ENCODE peak calls at places on chromosomes 4 and X, in four cellular contexts. One of them, this sample, is unnamed.

GRCh38 chr4:19729873-19730735 is 521.6 kb upstream of the SLIT2 start:
- DNase-seq in adipocyte: no peak
- DNase-seq in activated naive CD8-positive, alpha-beta T cell treated with anti-CD3 and anti-CD28 coated beads, Interleukin-2, amount 50 U/mL, for 24 hours: no peak
- DNase-seq in body of pancreas: no peak
- DNase-seq in this sample: no peak

GRCh38 chr4:168410681-168411080 is 69.6 kb downstream of the DDX60L start:
- DNase-seq in adipocyte: no peak
- DNase-seq in activated naive CD8-positive, alpha-beta T cell treated with anti-CD3 and anti-CD28 coated beads, Interleukin-2, amount 50 U/mL, for 24 hours: no peak
- DNase-seq in body of pancreas: no peak
- DNase-seq in this sample: no peak

GRCh38 chrX:37349131-37350033 is at the start of gene PRRG1:
- DNase-seq in adipocyte: peak
- DNase-seq in activated naive CD8-positive, alpha-beta T cell treated with anti-CD3 and anti-CD28 coated beads, Interleukin-2, amount 50 U/mL, for 24 hours: peak
- DNase-seq in body of pancreas: peak
- DNase-seq in this sample: peak

GRCh38 chr4:124277691-124278090 is 434.8 kb downstream of the ANKRD50 start:
- DNase-seq in adipocyte: no peak
- DNase-seq in activated naive CD8-positive, alpha-beta T cell treated with anti-CD3 and anti-CD28 coated beads, Interleukin-2, amount 50 U/mL, for 24 hours: no peak
- DNase-seq in body of pancreas: no peak
- DNase-seq in this sample: no peak

GRCh38 chrX:130299279-130300009 is 30.7 kb upstream of the ZNF280C start:
- DNase-seq in adipocyte: no peak
- DNase-seq in activated naive CD8-positive, alpha-beta T cell treated with anti-CD3 and anti-CD28 coated beads, Interleukin-2, amount 50 U/mL, for 24 hours: no peak
- DNase-seq in body of pancreas: peak
- DNase-seq in this sample: peak

GRCh38 chr4:86916392-86916791 is 18.4 kb upstream of the AFF1 start:
- DNase-seq in adipocyte: no peak
- DNase-seq in activated naive CD8-positive, alpha-beta T cell treated with anti-CD3 and anti-CD28 coated beads, Interleukin-2, amount 50 U/mL, for 24 hours: no peak
- DNase-seq in body of pancreas: no peak
- DNase-seq in this sample: no peak

GRCh38 chrX:149002320-149002719 is 501.9 kb downstream of the AFF2 start:
- DNase-seq in adipocyte: no peak
- DNase-seq in activated naive CD8-positive, alpha-beta T cell treated with anti-CD3 and anti-CD28 coated beads, Interleukin-2, amount 50 U/mL, for 24 hours: no peak
- DNase-seq in body of pancreas: no peak
- DNase-seq in this sample: no peak

GRCh38 chr4:3422808-3423297 is 18.9 kb upstream of the HGFAC start:
- DNase-seq in adipocyte: no peak
- DNase-seq in activated naive CD8-positive, alpha-beta T cell treated with anti-CD3 and anti-CD28 coated beads, Interleukin-2, amount 50 U/mL, for 24 hours: no peak
- DNase-seq in body of pancreas: no peak
- DNase-seq in this sample: no peak

GRCh38 chrX:153763989-153764755 is at the start of gene PLXNB3:
- DNase-seq in adipocyte: peak
- DNase-seq in activated naive CD8-positive, alpha-beta T cell treated with anti-CD3 and anti-CD28 coated beads, Interleukin-2, amount 50 U/mL, for 24 hours: peak
- DNase-seq in body of pancreas: peak
- DNase-seq in this sample: peak

GRCh38 chr4:30860983-30861382 is 140.8 kb downstream of the PCDH7 start:
- DNase-seq in adipocyte: no peak
- DNase-seq in activated naive CD8-positive, alpha-beta T cell treated with anti-CD3 and anti-CD28 coated beads, Interleukin-2, amount 50 U/mL, for 24 hours: no peak
- DNase-seq in body of pancreas: no peak
- DNase-seq in this sample: no peak

GRCh38 chrX:9252182-9252581 is 212.7 kb upstream of the TBL1X start:
- DNase-seq in adipocyte: no peak
- DNase-seq in activated naive CD8-positive, alpha-beta T cell treated with anti-CD3 and anti-CD28 coated beads, Interleukin-2, amount 50 U/mL, for 24 hours: no peak
- DNase-seq in body of pancreas: no peak
- DNase-seq in this sample: no peak

GRCh38 chr4:11602606-11603355 is 174.1 kb upstream of the HS3ST1 start:
- DNase-seq in adipocyte: no peak
- DNase-seq in activated naive CD8-positive, alpha-beta T cell treated with anti-CD3 and anti-CD28 coated beads, Interleukin-2, amount 50 U/mL, for 24 hours: no peak
- DNase-seq in body of pancreas: no peak
- DNase-seq in this sample: no peak

GRCh38 chr4:3406431-3406830 is 35.3 kb upstream of the HGFAC start:
- DNase-seq in adipocyte: no peak
- DNase-seq in activated naive CD8-positive, alpha-beta T cell treated with anti-CD3 and anti-CD28 coated beads, Interleukin-2, amount 50 U/mL, for 24 hours: no peak
- DNase-seq in body of pancreas: no peak
- DNase-seq in this sample: no peak

GRCh38 chr4:16598241-16599224 is 299.9 kb downstream of the LDB2 start:
- DNase-seq in adipocyte: peak
- DNase-seq in activated naive CD8-positive, alpha-beta T cell treated with anti-CD3 and anti-CD28 coated beads, Interleukin-2, amount 50 U/mL, for 24 hours: no peak
- DNase-seq in body of pancreas: no peak
- DNase-seq in this sample: no peak

GRCh38 chr4:16969696-16970135 is 71.3 kb upstream of the LDB2 start:
- DNase-seq in adipocyte: peak
- DNase-seq in activated naive CD8-positive, alpha-beta T cell treated with anti-CD3 and anti-CD28 coated beads, Interleukin-2, amount 50 U/mL, for 24 hours: no peak
- DNase-seq in body of pancreas: peak
- DNase-seq in this sample: peak

GRCh38 chr4:101669138-101669831 is 121.2 kb upstream of the BANK1 start:
- DNase-seq in adipocyte: no peak
- DNase-seq in activated naive CD8-positive, alpha-beta T cell treated with anti-CD3 and anti-CD28 coated beads, Interleukin-2, amount 50 U/mL, for 24 hours: no peak
- DNase-seq in body of pancreas: no peak
- DNase-seq in this sample: no peak

GRCh38 chr4:23083391-23083790 is 390.7 kb downstream of the GBA3 start:
- DNase-seq in adipocyte: no peak
- DNase-seq in activated naive CD8-positive, alpha-beta T cell treated with anti-CD3 and anti-CD28 coated beads, Interleukin-2, amount 50 U/mL, for 24 hours: no peak
- DNase-seq in body of pancreas: no peak
- DNase-seq in this sample: no peak

GRCh38 chr4:12889054-12889453 is 595.1 kb downstream of the RAB28 start:
- DNase-seq in adipocyte: no peak
- DNase-seq in activated naive CD8-positive, alpha-beta T cell treated with anti-CD3 and anti-CD28 coated beads, Interleukin-2, amount 50 U/mL, for 24 hours: no peak
- DNase-seq in body of pancreas: no peak
- DNase-seq in this sample: no peak

GRCh38 chr4:141425124-141425523 is 204.4 kb downstream of the ZNF330 start:
- DNase-seq in adipocyte: peak
- DNase-seq in activated naive CD8-positive, alpha-beta T cell treated with anti-CD3 and anti-CD28 coated beads, Interleukin-2, amount 50 U/mL, for 24 hours: no peak
- DNase-seq in body of pancreas: no peak
- DNase-seq in this sample: no peak

GRCh38 chrX:66914082-66914481 is 275.2 kb upstream of the EDA2R start:
- DNase-seq in adipocyte: no peak
- DNase-seq in activated naive CD8-positive, alpha-beta T cell treated with anti-CD3 and anti-CD28 coated beads, Interleukin-2, amount 50 U/mL, for 24 hours: no peak
- DNase-seq in body of pancreas: no peak
- DNase-seq in this sample: peak

GRCh38 chr4:2940267-2941137 is 22.7 kb downstream of the NOP14 start:
- DNase-seq in adipocyte: no peak
- DNase-seq in activated naive CD8-positive, alpha-beta T cell treated with anti-CD3 and anti-CD28 coated beads, Interleukin-2, amount 50 U/mL, for 24 hours: no peak
- DNase-seq in body of pancreas: peak
- DNase-seq in this sample: peak

GRCh38 chr4:80507507-80507906 is 172.0 kb downstream of the CFAP299 start:
- DNase-seq in adipocyte: no peak
- DNase-seq in activated naive CD8-positive, alpha-beta T cell treated with anti-CD3 and anti-CD28 coated beads, Interleukin-2, amount 50 U/mL, for 24 hours: no peak
- DNase-seq in body of pancreas: no peak
- DNase-seq in this sample: no peak

GRCh38 chr4:110636677-110637407 is 14.0 kb upstream of the PITX2 start:
- DNase-seq in adipocyte: peak
- DNase-seq in activated naive CD8-positive, alpha-beta T cell treated with anti-CD3 and anti-CD28 coated beads, Interleukin-2, amount 50 U/mL, for 24 hours: no peak
- DNase-seq in body of pancreas: no peak
- DNase-seq in this sample: peak

This sample was measured in transverse colon.